ENCODE peak calls at places on chromosomes 7 and 10, in nine cellular contexts. A, Y, D, T, R, E, G, H and Z are unnamed samples.

GRCh38 chr7:125201002-125201401 is 271.4 kb upstream of the POT1 start:
- DNase-seq in A (no peak), Y (no peak), D (no peak), R (no peak), G (no peak), T (no peak), E (no peak), H (no peak), Z (no peak)

GRCh38 chr10:105239311-105240215 is 598.5 kb downstream of the SORCS3 start:
- DNase-seq in H (no peak), A (no peak), R (no peak), T (no peak), E (no peak), D (peak), G (no peak), Y (no peak), Z (no peak)

GRCh38 chr10:103605359-103606156 is 112.1 kb downstream of the NEURL1 start:
- DNase-seq in E (peak), Y (no peak), A (no peak), T (peak), D (peak), H (peak), G (peak), R (peak), Z (peak)

GRCh38 chr7:143269254-143269653 is 6.0 kb downstream of the GSTK1 start:
- DNase-seq in G (no peak), R (no peak), Y (no peak), H (no peak), D (no peak), T (no peak), E (no peak), A (no peak), Z (no peak)

GRCh38 chr10:3668276-3668960 is 116.6 kb downstream of the KLF6 start:
- DNase-seq in T (peak), H (no peak), A (no peak), R (no peak), Y (peak), D (peak), G (no peak), E (peak), Z (no peak)

GRCh38 chr10:43203491-43204393 is 63.1 kb downstream of the RASGEF1A start:
- DNase-seq in G (no peak), R (no peak), D (peak), Y (peak), E (no peak), T (peak), A (peak), H (no peak), Z (no peak)

GRCh38 chr10:42960491-42961155 is 116.2 kb upstream of the RET start:
- DNase-seq in R (peak), G (peak), Y (peak), H (peak), E (peak), D (peak), T (no peak), A (no peak), Z (no peak)

GRCh38 chr10:18793951-18794350 is 134.7 kb downstream of the ARL5B start:
- DNase-seq in T (no peak), Y (no peak), D (no peak), H (no peak), G (peak), A (no peak), R (no peak), E (no peak), Z (no peak)

GRCh38 chr10:130026670-130027456 is 62.8 kb upstream of the EBF3 start:
- DNase-seq in H (no peak), R (no peak), T (no peak), Y (peak), E (no peak), D (no peak), A (no peak), G (no peak), Z (no peak)

GRCh38 chr10:33882996-33883395 is 548.5 kb upstream of the NRP1 start:
- DNase-seq in G (no peak), T (no peak), Y (no peak), H (no peak), A (no peak), R (no peak), D (no peak), E (no peak), Z (no peak)

DNA sequence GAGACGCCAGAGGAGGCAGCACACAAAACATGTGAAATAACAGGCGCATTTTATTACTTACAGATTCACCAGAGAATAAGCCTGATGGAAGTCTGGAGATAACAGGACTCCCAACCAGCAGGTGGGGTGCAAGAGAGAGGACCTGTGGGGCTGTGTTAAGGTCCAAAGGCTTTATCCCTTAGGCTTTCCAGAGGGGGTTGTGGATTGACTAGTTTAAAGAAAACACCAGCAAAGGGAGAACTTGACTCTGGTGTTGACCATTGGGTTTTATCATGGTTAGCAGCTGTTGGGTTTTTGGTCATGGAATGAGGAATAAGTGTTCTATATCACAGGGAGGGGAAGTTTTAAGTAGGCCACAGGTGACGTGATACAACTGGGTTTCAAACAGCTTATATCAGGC is 1.6 kb upstream of the CRPPA start:
- DNase-seq in A (no peak), R (no peak), T (no peak), Y (no peak), E (no peak), G (no peak), H (no peak), D (no peak), Z (no peak)
- TF ChIP-seq CTCF in A (no peak), R (no peak), T (no peak), Y (no peak), E (no peak), G (no peak), H (no peak), D (no peak), Z (no peak)

GRCh38 chr10:109723305-109723704 is 200.0 kb downstream of the XPNPEP1 start:
- DNase-seq in R (no peak), T (no peak), D (no peak), A (no peak), H (no peak), E (no peak), Y (no peak), G (no peak), Z (no peak)
- TF ChIP-seq CTCF in R (no peak), T (no peak), D (no peak), A (no peak), H (no peak), E (no peak), Y (no peak), G (no peak), Z (no peak)

GRCh38 chr7:31478744-31479143 is 35.1 kb upstream of the ITPRID1 start:
- DNase-seq in Y (no peak), H (no peak), R (peak), G (no peak), A (no peak), D (no peak), E (no peak), T (no peak), Z (peak)

GRCh38 chr7:31478018-31478417 is 35.9 kb upstream of the ITPRID1 start:
- DNase-seq in E (no peak), T (no peak), A (no peak), H (no peak), D (no peak), G (no peak), R (no peak), Y (no peak), Z (no peak)

DNA sequence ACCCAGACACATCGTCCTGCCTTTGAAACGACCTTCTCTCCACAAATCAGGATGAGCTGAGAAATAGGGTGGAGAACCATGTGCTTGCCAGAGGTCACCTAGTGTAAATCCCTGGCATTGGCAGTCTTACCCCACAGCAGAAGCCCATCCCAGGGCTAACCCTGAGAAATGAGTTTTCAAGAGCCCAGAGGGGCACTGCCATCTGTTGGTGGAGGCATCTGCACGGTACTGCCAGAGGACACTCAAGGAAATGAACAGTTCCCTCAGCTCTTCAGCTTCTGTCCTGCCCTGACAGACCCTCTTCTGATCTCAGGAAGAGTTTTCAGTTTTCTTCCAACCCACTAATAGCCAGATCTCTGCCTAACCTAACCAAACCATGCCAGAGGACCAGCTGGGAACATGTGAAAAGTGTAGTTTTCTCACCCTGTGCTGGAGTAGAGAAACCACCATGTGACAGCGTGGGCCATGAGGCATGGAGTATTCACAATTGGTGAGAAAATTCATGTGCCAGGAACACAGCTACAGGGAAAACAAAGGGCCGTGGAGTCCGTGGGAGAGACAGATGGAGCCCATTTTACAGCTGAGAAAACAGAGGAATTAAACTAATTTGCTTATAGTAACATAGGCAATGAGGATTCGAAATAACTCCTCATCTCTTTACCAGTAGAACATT is 37.7 kb upstream of the ITPRID1 start:
- DNase-seq in A (no peak), R (no peak), E (peak), D (no peak), Y (no peak), H (no peak), T (no peak), G (peak), Z (no peak)
- TF ChIP-seq CTCF in A (no peak), R (no peak), E (peak), D (no peak), Y (no peak), H (no peak), T (no peak), G (peak), Z (no peak)

GRCh38 chr7:97313900-97314299 is 196.4 kb downstream of the SDHAF3 start:
- DNase-seq in R (no peak), D (no peak), T (no peak), E (no peak), A (no peak), H (no peak), G (no peak), Y (no peak), Z (no peak)

GRCh38 chr7:97317575-97317974 is 200.1 kb downstream of the SDHAF3 start:
- DNase-seq in A (no peak), Y (no peak), E (no peak), G (no peak), D (no peak), T (no peak), R (no peak), H (no peak), Z (no peak)
- TF ChIP-seq CTCF in A (no peak), Y (no peak), E (no peak), G (no peak), D (no peak), T (no peak), R (no peak), H (no peak), Z (no peak)

GRCh38 chr7:24417526-24418120 is 133.6 kb downstream of the NPY start:
- DNase-seq in R (no peak), Y (no peak), T (no peak), D (no peak), E (no peak), A (no peak), G (no peak), H (no peak), Z (no peak)
- TF ChIP-seq CTCF in R (no peak), Y (no peak), T (no peak), D (no peak), E (no peak), A (no peak), G (no peak), H (no peak), Z (no peak)

GRCh38 chr10:132359305-132360040 is 27.5 kb downstream of the LRRC27 start:
- DNase-seq in R (no peak), D (no peak), T (no peak), E (no peak), G (no peak), H (no peak), Y (peak), A (no peak), Z (no peak)
- TF ChIP-seq CTCF in R (no peak), D (no peak), T (no peak), E (no peak), G (peak), H (no peak), Y (no peak), A (no peak), Z (no peak)

GRCh38 chr10:90916392-90917110 is 4.3 kb downstream of the ANKRD1 start:
- DNase-seq in H (no peak), G (no peak), A (no peak), D (no peak), R (no peak), Y (no peak), T (no peak), E (no peak), Z (no peak)

GRCh38 chr10:90912854-90913479 is 7.9 kb downstream of the ANKRD1 start:
- DNase-seq in R (no peak), G (no peak), Y (no peak), T (no peak), D (no peak), A (no peak), E (no peak), H (no peak), Z (no peak)

GRCh38 chr10:90915141-90916075 is 5.5 kb downstream of the ANKRD1 start:
- DNase-seq in Y (no peak), E (no peak), A (no peak), D (no peak), H (no peak), G (no peak), R (no peak), T (no peak), Z (no peak)

GRCh38 chr10:90913774-90914420 is 7.0 kb downstream of the ANKRD1 start:
- DNase-seq in R (no peak), T (no peak), E (no peak), G (no peak), A (no peak), H (no peak), Y (no peak), D (no peak), Z (no peak)

GRCh38 chr10:90912176-90912575 is 8.7 kb downstream of the ANKRD1 start:
- DNase-seq in G (no peak), D (no peak), R (no peak), E (no peak), Y (no peak), H (no peak), T (no peak), A (no peak), Z (no peak)
- TF ChIP-seq CTCF in G (no peak), D (no peak), R (no peak), E (no peak), Y (no peak), H (no peak), T (no peak), A (no peak), Z (no peak)

GRCh38 chr10:71836594-71836970 is 14.5 kb downstream of the PSAP start:
- DNase-seq in R (no peak), T (no peak), G (no peak), E (no peak), A (no peak), H (no peak), D (no peak), Y (no peak), Z (no peak)

GRCh38 chr10:71834343-71834674 is 16.7 kb downstream of the PSAP start:
- DNase-seq in G (no peak), Y (peak), A (no peak), R (no peak), D (no peak), H (no peak), T (no peak), E (no peak), Z (no peak)

GRCh38 chr10:71838264-71839211 is 12.5 kb downstream of the PSAP start:
- DNase-seq in H (peak), T (no peak), G (peak), E (no peak), Y (no peak), R (no peak), A (no peak), D (no peak), Z (no peak)

GRCh38 chr10:71835671-71836593 is 15.1 kb downstream of the PSAP start:
- DNase-seq in T (peak), Y (peak), H (peak), E (no peak), R (peak), A (no peak), D (peak), G (no peak), Z (peak)

GRCh38 chr10:71837085-71837827 is 13.8 kb downstream of the PSAP start:
- DNase-seq in Y (no peak), D (no peak), H (no peak), T (peak), A (no peak), E (no peak), G (no peak), R (no peak), Z (no peak)
- TF ChIP-seq CTCF in Y (no peak), D (no peak), H (peak), T (peak), A (peak), E (peak), G (peak), R (peak), Z (peak)

DNA sequence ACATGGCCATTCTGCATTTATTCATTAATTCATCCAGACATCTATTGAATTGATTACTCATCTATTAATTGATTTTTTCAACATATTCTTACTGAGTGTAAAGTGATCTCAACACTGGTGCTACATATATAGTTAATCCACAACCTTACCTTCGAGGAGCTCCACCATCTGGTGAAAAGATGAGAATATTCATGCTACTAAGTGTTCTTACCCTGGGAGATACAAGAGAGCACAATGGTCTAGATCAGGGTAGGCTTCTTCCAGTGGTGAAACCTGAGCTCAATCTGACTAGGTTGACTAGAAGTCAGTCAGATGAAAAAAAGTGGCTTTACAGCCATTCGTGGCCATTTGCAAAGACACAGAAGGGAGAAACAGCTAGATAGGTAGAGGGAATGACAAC is 507.4 kb downstream of the ANKRD7 start:
- DNase-seq in T (no peak), G (no peak), A (no peak), H (no peak), Y (no peak), E (no peak), R (no peak), D (no peak), Z (no peak)
- TF ChIP-seq CTCF in T (no peak), G (no peak), A (no peak), H (no peak), Y (no peak), E (no peak), R (no peak), D (no peak), Z (no peak)